ENCODE peak calls at places on chromosome 17, in six cellular contexts. I, R, U, X, J and B are unnamed samples.
A peak's percentile ranks its signal among the peaks of the same experiment; 100 is the strongest.

GRCh38 chr17:27956601-27957445 is 63.7 kb upstream of the LYRM9 start:
- DNase-seq in R (no peak), X (no peak), I (no peak), U (no peak), J (no peak), B (peak; percentile 28)

GRCh38 chr17:6643460-6644125 is 2.7 kb downstream of the TXNDC17 start:
- DNase-seq in U (no peak), I (no peak), J (no peak), R (no peak), X (peak; percentile 48), B (no peak)

GRCh38 chr17:4842376-4842775 is 9.2 kb downstream of the MINK1 start:
- DNase-seq in X (no peak), I (no peak), R (no peak), U (no peak), J (no peak), B (no peak)

GRCh38 chr17:17998934-17999333 is 26.3 kb downstream of the DRC3 start:
- DNase-seq in I (no peak), R (no peak), J (no peak), U (no peak), X (no peak), B (no peak)

GRCh38 chr17:17628388-17629008 is 37.0 kb upstream of the PEMT start:
- DNase-seq in R (no peak), X (no peak), I (no peak), J (no peak), U (no peak), B (no peak)

GRCh38 chr17:68783861-68784260 is 171.3 kb downstream of the ABCA8 start:
- DNase-seq in I (no peak), R (no peak), U (no peak), J (no peak), X (no peak), B (no peak)

GRCh38 chr17:50658602-50659001 is 23.9 kb downstream of the ABCC3 start:
- DNase-seq in R (no peak), U (no peak), X (no peak), J (no peak), I (no peak), B (no peak)

GRCh38 chr17:42989726-42990652 is 8.2 kb upstream of the RPL27 start:
- DNase-seq in X (peak; percentile 75), I (no peak), J (no peak), R (no peak), U (no peak), B (no peak)

GRCh38 chr17:36922175-36922574 is 15.1 kb upstream of the LHX1 start:
- DNase-seq in R (no peak), X (no peak), J (no peak), I (no peak), U (no peak), B (no peak)

GRCh38 chr17:58391302-58391984 is 25.9 kb downstream of the RNF43 start:
- DNase-seq in U (no peak), J (no peak), X (peak; percentile 77), I (no peak), R (no peak), B (no peak)

GRCh38 chr17:39400547-39401411 is 647 bp downstream of the FBXL20 start:
- DNase-seq in J (no peak), U (peak; percentile 4), R (peak; percentile 8), X (peak; percentile 22), I (no peak), B (no peak)

GRCh38 chr17:68509151-68510057 is 2.8 kb upstream of the PRKAR1A start:
- DNase-seq in J (no peak), U (no peak), X (no peak), R (no peak), I (no peak), B (peak; percentile 21)

GRCh38 chr17:19955099-19955498 is 22.5 kb downstream of the AKAP10 start:
- DNase-seq in J (no peak), R (no peak), U (no peak), X (no peak), I (no peak), B (peak; percentile 53)

GRCh38 chr17:67027031-67027628 is 17.2 kb upstream of the CACNG1 start:
- DNase-seq in X (no peak), R (no peak), I (no peak), U (no peak), J (no peak), B (no peak)

GRCh38 chr17:83091257-83092141 is 12.1 kb downstream of the METRNL start:
- DNase-seq in J (no peak), X (no peak), R (no peak), U (no peak), I (no peak), B (no peak)

GRCh38 chr17:55620945-55621344 is 101.7 kb downstream of the TMEM100 start:
- DNase-seq in U (no peak), J (no peak), R (no peak), I (no peak), X (no peak), B (no peak)

GRCh38 chr17:48160177-48160967 is 52.8 kb downstream of the SNX11 start:
- DNase-seq in R (no peak), I (no peak), J (no peak), X (no peak), U (no peak), B (no peak)

GRCh38 chr17:8939496-8940334 is 25.8 kb downstream of the PIK3R5 start:
- DNase-seq in R (peak; percentile 34), X (no peak), U (peak; percentile 48), I (no peak), J (no peak), B (peak; percentile 71)

GRCh38 chr17:76394166-76394565 is 9.8 kb downstream of the SPHK1 start:
- DNase-seq in J (no peak), X (peak; percentile 78), I (no peak), U (no peak), R (no peak), B (no peak)

GRCh38 chr17:64107517-64108235 is 22.3 kb downstream of the ERN1 start:
- DNase-seq in X (no peak), U (no peak), I (no peak), J (no peak), R (no peak), B (no peak)

GRCh38 chr17:82710499-82711232 is 5.8 kb upstream of the FN3KRP start:
- DNase-seq in U (no peak), R (no peak), X (no peak), J (no peak), I (no peak), B (no peak)

GRCh38 chr17:45230787-45231480 is 9.2 kb downstream of the FMNL1 start:
- DNase-seq in J (no peak), U (no peak), R (no peak), I (no peak), X (no peak), B (no peak)

GRCh38 chr17:15392326-15392739 is 50.9 kb upstream of the TEKT3 start:
- DNase-seq in U (no peak), I (no peak), R (no peak), J (no peak), X (peak; percentile 57), B (no peak)

GRCh38 chr17:72187544-72187943 is 66.7 kb downstream of the SOX9 start:
- DNase-seq in X (no peak), J (no peak), U (no peak), I (no peak), R (no peak), B (no peak)

GRCh38 chr17:81053043-81053970 is 18.4 kb downstream of the BAIAP2 start:
- DNase-seq in I (no peak), J (no peak), U (no peak), X (no peak), R (no peak), B (no peak)

GRCh38 chr17:4583796-4584124 is 569 bp upstream of the SMTNL2 start:
- DNase-seq in U (no peak), R (no peak), J (no peak), X (no peak), I (no peak), B (peak; percentile 16)